ENCODE peak calls at places on chromosomes 13 and 19, in ten cellular contexts. One of them, this sample, is unnamed.

GRCh38 chr19:2446390-2446789 is 10.4 kb downstream of the LMNB2 start:
- DNase-seq in stimulated activated CD4-positive, alpha-beta T cell treated with anti-CD3 and anti-CD28 coated beads, Interleukin-1b, Interleukin-23, amount 100 ng/mL, for 24 hours: no peak
- DNase-seq in stimulated activated CD8-positive, alpha-beta memory T cell treated with anti-CD3 and anti-CD28 coated beads, Interleukin-2, amount 100 ng/mL, for 1 hour: no peak
- DNase-seq in SK-MEL-5: no peak
- DNase-seq in choroid plexus epithelial cell: no peak
- DNase-seq in activated naive CD4-positive, alpha-beta T cell: no peak
- DNase-seq in kidney: no peak
- DNase-seq in naive thymus-derived CD4-positive, alpha-beta T cell: peak; percentile 29
- DNase-seq in fibroblast of pulmonary artery: no peak
- DNase-seq in NCI-H526: no peak
- DNase-seq in this sample: no peak

GRCh38 chr19:18733196-18733647 is 49.7 kb downstream of the CRTC1 start:
- DNase-seq in stimulated activated CD4-positive, alpha-beta T cell treated with anti-CD3 and anti-CD28 coated beads, Interleukin-1b, Interleukin-23, amount 100 ng/mL, for 24 hours: no peak
- DNase-seq in stimulated activated CD8-positive, alpha-beta memory T cell treated with anti-CD3 and anti-CD28 coated beads, Interleukin-2, amount 100 ng/mL, for 1 hour: no peak
- DNase-seq in SK-MEL-5: no peak
- DNase-seq in choroid plexus epithelial cell: peak; percentile 79
- DNase-seq in activated naive CD4-positive, alpha-beta T cell: no peak
- DNase-seq in kidney: peak; percentile 72
- DNase-seq in naive thymus-derived CD4-positive, alpha-beta T cell: no peak
- DNase-seq in fibroblast of pulmonary artery: peak; percentile 68
- DNase-seq in NCI-H526: no peak
- DNase-seq in this sample: no peak

GRCh38 chr13:59120297-59120843 is 1043.4 kb downstream of the DIAPH3 start:
- DNase-seq in stimulated activated CD4-positive, alpha-beta T cell treated with anti-CD3 and anti-CD28 coated beads, Interleukin-1b, Interleukin-23, amount 100 ng/mL, for 24 hours: no peak
- DNase-seq in stimulated activated CD8-positive, alpha-beta memory T cell treated with anti-CD3 and anti-CD28 coated beads, Interleukin-2, amount 100 ng/mL, for 1 hour: no peak
- DNase-seq in SK-MEL-5: no peak
- DNase-seq in choroid plexus epithelial cell: no peak
- DNase-seq in activated naive CD4-positive, alpha-beta T cell: no peak
- DNase-seq in kidney: no peak
- DNase-seq in naive thymus-derived CD4-positive, alpha-beta T cell: no peak
- DNase-seq in fibroblast of pulmonary artery: peak; percentile 17
- DNase-seq in NCI-H526: no peak
- DNase-seq in this sample: no peak

GRCh38 chr19:55693336-55693974 is 18.4 kb downstream of the EPN1 start:
- DNase-seq in stimulated activated CD4-positive, alpha-beta T cell treated with anti-CD3 and anti-CD28 coated beads, Interleukin-1b, Interleukin-23, amount 100 ng/mL, for 24 hours: no peak
- DNase-seq in stimulated activated CD8-positive, alpha-beta memory T cell treated with anti-CD3 and anti-CD28 coated beads, Interleukin-2, amount 100 ng/mL, for 1 hour: no peak
- DNase-seq in SK-MEL-5: no peak
- DNase-seq in choroid plexus epithelial cell: no peak
- DNase-seq in activated naive CD4-positive, alpha-beta T cell: no peak
- DNase-seq in kidney: no peak
- DNase-seq in naive thymus-derived CD4-positive, alpha-beta T cell: no peak
- DNase-seq in fibroblast of pulmonary artery: no peak
- DNase-seq in NCI-H526: no peak
- DNase-seq in this sample: peak; percentile 79

GRCh38 chr19:58319241-58319640 is 7.6 kb upstream of the ZSCAN22 start:
- DNase-seq in stimulated activated CD4-positive, alpha-beta T cell treated with anti-CD3 and anti-CD28 coated beads, Interleukin-1b, Interleukin-23, amount 100 ng/mL, for 24 hours: no peak
- DNase-seq in stimulated activated CD8-positive, alpha-beta memory T cell treated with anti-CD3 and anti-CD28 coated beads, Interleukin-2, amount 100 ng/mL, for 1 hour: no peak
- DNase-seq in SK-MEL-5: no peak
- DNase-seq in choroid plexus epithelial cell: no peak
- DNase-seq in activated naive CD4-positive, alpha-beta T cell: no peak
- DNase-seq in kidney: no peak
- DNase-seq in naive thymus-derived CD4-positive, alpha-beta T cell: no peak
- DNase-seq in fibroblast of pulmonary artery: no peak
- DNase-seq in NCI-H526: no peak
- DNase-seq in this sample: no peak

GRCh38 chr19:49502866-49503581 is 6.8 kb downstream of the RPS11 start:
- DNase-seq in stimulated activated CD4-positive, alpha-beta T cell treated with anti-CD3 and anti-CD28 coated beads, Interleukin-1b, Interleukin-23, amount 100 ng/mL, for 24 hours: no peak
- DNase-seq in stimulated activated CD8-positive, alpha-beta memory T cell treated with anti-CD3 and anti-CD28 coated beads, Interleukin-2, amount 100 ng/mL, for 1 hour: no peak
- DNase-seq in SK-MEL-5: peak; percentile 68
- DNase-seq in choroid plexus epithelial cell: peak; percentile 88
- DNase-seq in activated naive CD4-positive, alpha-beta T cell: no peak
- DNase-seq in kidney: no peak
- DNase-seq in naive thymus-derived CD4-positive, alpha-beta T cell: peak; percentile 70
- DNase-seq in fibroblast of pulmonary artery: peak; percentile 95
- DNase-seq in NCI-H526: peak; percentile 81
- DNase-seq in this sample: no peak

GRCh38 chr13:24220086-24220703 is 59.7 kb downstream of the SPATA13 start:
- DNase-seq in stimulated activated CD4-positive, alpha-beta T cell treated with anti-CD3 and anti-CD28 coated beads, Interleukin-1b, Interleukin-23, amount 100 ng/mL, for 24 hours: peak; percentile 48
- DNase-seq in stimulated activated CD8-positive, alpha-beta memory T cell treated with anti-CD3 and anti-CD28 coated beads, Interleukin-2, amount 100 ng/mL, for 1 hour: no peak
- DNase-seq in SK-MEL-5: peak; percentile 92
- DNase-seq in choroid plexus epithelial cell: peak; percentile 93
- DNase-seq in activated naive CD4-positive, alpha-beta T cell: no peak
- DNase-seq in kidney: no peak
- DNase-seq in naive thymus-derived CD4-positive, alpha-beta T cell: peak; percentile 70
- DNase-seq in fibroblast of pulmonary artery: peak; percentile 92
- DNase-seq in NCI-H526: peak; percentile 91
- DNase-seq in this sample: no peak

GRCh38 chr13:35984776-35985453 is 146.3 kb downstream of the DCLK1 start:
- DNase-seq in stimulated activated CD4-positive, alpha-beta T cell treated with anti-CD3 and anti-CD28 coated beads, Interleukin-1b, Interleukin-23, amount 100 ng/mL, for 24 hours: no peak
- DNase-seq in stimulated activated CD8-positive, alpha-beta memory T cell treated with anti-CD3 and anti-CD28 coated beads, Interleukin-2, amount 100 ng/mL, for 1 hour: no peak
- DNase-seq in SK-MEL-5: no peak
- DNase-seq in choroid plexus epithelial cell: no peak
- DNase-seq in activated naive CD4-positive, alpha-beta T cell: no peak
- DNase-seq in kidney: no peak
- DNase-seq in naive thymus-derived CD4-positive, alpha-beta T cell: no peak
- DNase-seq in fibroblast of pulmonary artery: no peak
- DNase-seq in NCI-H526: peak; percentile 45
- DNase-seq in this sample: no peak

GRCh38 chr13:41577437-41577836 is 120.1 kb downstream of the RGCC start:
- DNase-seq in stimulated activated CD4-positive, alpha-beta T cell treated with anti-CD3 and anti-CD28 coated beads, Interleukin-1b, Interleukin-23, amount 100 ng/mL, for 24 hours: no peak
- DNase-seq in stimulated activated CD8-positive, alpha-beta memory T cell treated with anti-CD3 and anti-CD28 coated beads, Interleukin-2, amount 100 ng/mL, for 1 hour: no peak
- DNase-seq in SK-MEL-5: no peak
- DNase-seq in choroid plexus epithelial cell: peak; percentile 43
- DNase-seq in activated naive CD4-positive, alpha-beta T cell: no peak
- DNase-seq in kidney: no peak
- DNase-seq in naive thymus-derived CD4-positive, alpha-beta T cell: no peak
- DNase-seq in fibroblast of pulmonary artery: peak; percentile 72
- DNase-seq in NCI-H526: no peak
- DNase-seq in this sample: no peak

GRCh38 chr19:48991823-48992570 is 1.1 kb downstream of the GYS1 start:
- DNase-seq in stimulated activated CD4-positive, alpha-beta T cell treated with anti-CD3 and anti-CD28 coated beads, Interleukin-1b, Interleukin-23, amount 100 ng/mL, for 24 hours: no peak
- DNase-seq in stimulated activated CD8-positive, alpha-beta memory T cell treated with anti-CD3 and anti-CD28 coated beads, Interleukin-2, amount 100 ng/mL, for 1 hour: no peak
- DNase-seq in SK-MEL-5: peak; percentile 73
- DNase-seq in choroid plexus epithelial cell: peak; percentile 91
- DNase-seq in activated naive CD4-positive, alpha-beta T cell: no peak
- DNase-seq in kidney: no peak
- DNase-seq in naive thymus-derived CD4-positive, alpha-beta T cell: no peak
- DNase-seq in fibroblast of pulmonary artery: peak; percentile 82
- DNase-seq in NCI-H526: no peak
- DNase-seq in this sample: no peak

GRCh38 chr19:37594982-37595382 is 306 bp downstream of the ZNF540 start:
- DNase-seq in stimulated activated CD4-positive, alpha-beta T cell treated with anti-CD3 and anti-CD28 coated beads, Interleukin-1b, Interleukin-23, amount 100 ng/mL, for 24 hours: peak; percentile 2
- DNase-seq in stimulated activated CD8-positive, alpha-beta memory T cell treated with anti-CD3 and anti-CD28 coated beads, Interleukin-2, amount 100 ng/mL, for 1 hour: peak; percentile 17
- DNase-seq in SK-MEL-5: no peak
- DNase-seq in choroid plexus epithelial cell: peak; percentile 65
- DNase-seq in activated naive CD4-positive, alpha-beta T cell: peak; percentile 41
- DNase-seq in kidney: peak; percentile 89
- DNase-seq in naive thymus-derived CD4-positive, alpha-beta T cell: no peak
- DNase-seq in fibroblast of pulmonary artery: no peak
- DNase-seq in NCI-H526: no peak
- DNase-seq in this sample: peak; percentile 93

GRCh38 chr13:43023244-43023931 is at the start of gene DNAJC15:
- DNase-seq in stimulated activated CD4-positive, alpha-beta T cell treated with anti-CD3 and anti-CD28 coated beads, Interleukin-1b, Interleukin-23, amount 100 ng/mL, for 24 hours: peak; percentile 17
- DNase-seq in stimulated activated CD8-positive, alpha-beta memory T cell treated with anti-CD3 and anti-CD28 coated beads, Interleukin-2, amount 100 ng/mL, for 1 hour: peak; percentile 59
- DNase-seq in SK-MEL-5: peak; percentile 89
- DNase-seq in choroid plexus epithelial cell: peak; percentile 87
- DNase-seq in activated naive CD4-positive, alpha-beta T cell: peak; percentile 54
- DNase-seq in kidney: peak; percentile 91
- DNase-seq in naive thymus-derived CD4-positive, alpha-beta T cell: peak; percentile 86
- DNase-seq in fibroblast of pulmonary artery: peak; percentile 88
- DNase-seq in NCI-H526: peak; percentile 95
- DNase-seq in this sample: peak; percentile 93

GRCh38 chr13:75416327-75417005 is 65.5 kb downstream of the TBC1D4 start:
- DNase-seq in stimulated activated CD4-positive, alpha-beta T cell treated with anti-CD3 and anti-CD28 coated beads, Interleukin-1b, Interleukin-23, amount 100 ng/mL, for 24 hours: no peak
- DNase-seq in stimulated activated CD8-positive, alpha-beta memory T cell treated with anti-CD3 and anti-CD28 coated beads, Interleukin-2, amount 100 ng/mL, for 1 hour: no peak
- DNase-seq in SK-MEL-5: no peak
- DNase-seq in choroid plexus epithelial cell: no peak
- DNase-seq in activated naive CD4-positive, alpha-beta T cell: no peak
- DNase-seq in kidney: no peak
- DNase-seq in naive thymus-derived CD4-positive, alpha-beta T cell: no peak
- DNase-seq in fibroblast of pulmonary artery: no peak
- DNase-seq in NCI-H526: no peak
- DNase-seq in this sample: no peak

GRCh38 chr19:38032151-38032550 is 125.1 kb downstream of the SIPA1L3 start:
- DNase-seq in stimulated activated CD4-positive, alpha-beta T cell treated with anti-CD3 and anti-CD28 coated beads, Interleukin-1b, Interleukin-23, amount 100 ng/mL, for 24 hours: no peak
- DNase-seq in stimulated activated CD8-positive, alpha-beta memory T cell treated with anti-CD3 and anti-CD28 coated beads, Interleukin-2, amount 100 ng/mL, for 1 hour: no peak
- DNase-seq in SK-MEL-5: peak; percentile 13
- DNase-seq in choroid plexus epithelial cell: peak; percentile 66
- DNase-seq in activated naive CD4-positive, alpha-beta T cell: no peak
- DNase-seq in kidney: peak; percentile 2
- DNase-seq in naive thymus-derived CD4-positive, alpha-beta T cell: no peak
- DNase-seq in fibroblast of pulmonary artery: peak; percentile 69
- DNase-seq in NCI-H526: no peak
- DNase-seq in this sample: no peak

GRCh38 chr13:62139597-62139996 is 723.9 kb upstream of the PCDH20 start:
- DNase-seq in stimulated activated CD4-positive, alpha-beta T cell treated with anti-CD3 and anti-CD28 coated beads, Interleukin-1b, Interleukin-23, amount 100 ng/mL, for 24 hours: no peak
- DNase-seq in stimulated activated CD8-positive, alpha-beta memory T cell treated with anti-CD3 and anti-CD28 coated beads, Interleukin-2, amount 100 ng/mL, for 1 hour: no peak
- DNase-seq in SK-MEL-5: no peak
- DNase-seq in choroid plexus epithelial cell: no peak
- DNase-seq in activated naive CD4-positive, alpha-beta T cell: no peak
- DNase-seq in kidney: no peak
- DNase-seq in naive thymus-derived CD4-positive, alpha-beta T cell: no peak
- DNase-seq in fibroblast of pulmonary artery: no peak
- DNase-seq in NCI-H526: no peak
- DNase-seq in this sample: no peak

GRCh38 chr13:72985610-72986009 is 73.2 kb upstream of the KLF5 start:
- DNase-seq in stimulated activated CD4-positive, alpha-beta T cell treated with anti-CD3 and anti-CD28 coated beads, Interleukin-1b, Interleukin-23, amount 100 ng/mL, for 24 hours: no peak
- DNase-seq in stimulated activated CD8-positive, alpha-beta memory T cell treated with anti-CD3 and anti-CD28 coated beads, Interleukin-2, amount 100 ng/mL, for 1 hour: no peak
- DNase-seq in SK-MEL-5: no peak
- DNase-seq in choroid plexus epithelial cell: no peak
- DNase-seq in activated naive CD4-positive, alpha-beta T cell: no peak
- DNase-seq in kidney: no peak
- DNase-seq in naive thymus-derived CD4-positive, alpha-beta T cell: no peak
- DNase-seq in fibroblast of pulmonary artery: no peak
- DNase-seq in NCI-H526: no peak
- DNase-seq in this sample: no peak

GRCh38 chr19:5020368-5020767 is 51.5 kb downstream of the KDM4B start:
- DNase-seq in stimulated activated CD4-positive, alpha-beta T cell treated with anti-CD3 and anti-CD28 coated beads, Interleukin-1b, Interleukin-23, amount 100 ng/mL, for 24 hours: no peak
- DNase-seq in stimulated activated CD8-positive, alpha-beta memory T cell treated with anti-CD3 and anti-CD28 coated beads, Interleukin-2, amount 100 ng/mL, for 1 hour: no peak
- DNase-seq in SK-MEL-5: no peak
- DNase-seq in choroid plexus epithelial cell: no peak
- DNase-seq in activated naive CD4-positive, alpha-beta T cell: no peak
- DNase-seq in kidney: no peak
- DNase-seq in naive thymus-derived CD4-positive, alpha-beta T cell: no peak
- DNase-seq in fibroblast of pulmonary artery: no peak
- DNase-seq in NCI-H526: no peak
- DNase-seq in this sample: no peak